ENCODE peak calls at places on chromosomes 3 and 15, in nine cellular contexts. J is Panc1, U is cardiac muscle cell, Y is psoas muscle, H is left lung, V is hepatocyte, A is ovary, Q is heart left ventricle, M is PC-9. X is an unnamed sample. For H3K4me1, the result is how much of the 10 kb centered on the place peaks cover.

GRCh38 chr3:39965461-39965860 is 156.1 kb downstream of the MYRIP start:
- DNase-seq in M (no peak), V (no peak), J (no peak), Y (no peak), H (no peak), U (no peak), A (no peak), Q (no peak), X (no peak)

GRCh38 chr15:65355173-65355982 is 22.4 kb downstream of the IGDCC3 start:
- DNase-seq in H (no peak), A (no peak), U (no peak), Q (no peak), J (no peak), Y (no peak), V (peak), M (no peak), X (no peak)

GRCh38 chr3:51384145-51384729 is 854 bp upstream of the MANF start:
- DNase-seq in Y (no peak), A (peak), H (peak), M (peak), J (no peak), Q (peak), U (no peak), V (peak), X (peak)

GRCh38 chr3:189080745-189081144 is 91.0 kb upstream of the TPRG1 start:
- DNase-seq in J (no peak), A (no peak), U (no peak), H (no peak), Y (no peak), M (no peak), V (no peak), Q (no peak), X (no peak)

GRCh38 chr3:49638445-49638844 is 35.7 kb upstream of the APEH start:
- DNase-seq in U (peak), V (peak), Y (no peak), A (no peak), M (peak), Q (peak), J (no peak), H (no peak), X (no peak)

GRCh38 chr3:49171119-49171774 is at the start of gene KLHDC8B:
- DNase-seq in A (peak), H (peak), V (peak), Y (peak), Q (peak), J (no peak), U (peak), M (peak), X (peak)

GRCh38 chr15:62071711-62072308 is 5.0 kb downstream of the C2CD4A start:
- DNase-seq in Y (no peak), U (peak), A (no peak), J (no peak), H (no peak), V (peak), M (no peak), Q (no peak), X (no peak)

GRCh38 chr15:31271706-31272557 is 54.7 kb upstream of the KLF13 start:
- DNase-seq in A (no peak), J (no peak), V (no peak), H (peak), M (no peak), Y (no peak), Q (no peak), U (no peak), X (no peak)

GRCh38 chr3:146100825-146101444 is 60.0 kb downstream of the PLOD2 start:
- DNase-seq in U (peak), V (no peak), Y (no peak), H (no peak), J (no peak), M (no peak), A (no peak), Q (no peak), X (no peak)

GRCh38 chr3:139230391-139230790 is 113.4 kb upstream of the MRPS22 start:
- DNase-seq in Q (no peak), Y (no peak), U (peak), J (no peak), M (no peak), V (no peak), H (no peak), A (no peak), X (no peak)

GRCh38 chr3:19267040-19267439 is 118.7 kb downstream of the KCNH8 start:
- DNase-seq in V (no peak), Y (no peak), M (no peak), H (no peak), U (no peak), J (no peak), Q (no peak), A (no peak), X (no peak)

GRCh38 chr3:157530637-157531300 is 27.6 kb upstream of the VEPH1 start:
- DNase-seq in U (peak), H (no peak), Y (no peak), A (no peak), Q (no peak), V (no peak), M (no peak), J (no peak), X (no peak)

GRCh38 chr15:52208306-52208946 is 17.2 kb upstream of the GNB5 start:
- DNase-seq in Q (no peak), V (peak), A (peak), U (peak), H (no peak), Y (peak), J (no peak), M (peak), X (peak)

GRCh38 chr3:187989458-187990153 is 164.4 kb upstream of the LPP start:
- DNase-seq in Q (no peak), H (no peak), U (no peak), J (no peak), A (no peak), M (no peak), V (no peak), Y (no peak), X (no peak)

GRCh38 chr3:147333098-147333497 is 73.2 kb downstream of the ZIC4 start:
- DNase-seq in J (no peak), A (no peak), H (no peak), V (no peak), Y (no peak), M (no peak), U (no peak), Q (no peak), X (no peak)

GRCh38 chr3:183587337-183587736 is 31.8 kb upstream of the KLHL6 start:
- DNase-seq in H (no peak), J (no peak), V (no peak), M (no peak), U (no peak), Y (no peak), Q (no peak), A (no peak), X (no peak)

GRCh38 chr3:115877647-115877934 is 254.3 kb downstream of the GAP43 start:
- DNase-seq in A (no peak), M (no peak), J (no peak), Q (no peak), U (peak), Y (no peak), V (no peak), H (no peak), X (no peak)

GRCh38 chr3:109731639-109732473 is 394.5 kb upstream of the DPPA4 start:
- DNase-seq in M (no peak), H (no peak), J (peak), A (no peak), V (peak), Y (no peak), U (peak), Q (no peak), X (no peak)

GRCh38 chr3:177680442-177680821 is 483.1 kb upstream of the TBL1XR1 start:
- DNase-seq in A (no peak), M (no peak), J (no peak), H (no peak), U (peak), Q (no peak), Y (no peak), V (no peak), X (no peak)

GRCh38 chr15:94743668-94744067 is 512.3 kb downstream of the MCTP2 start:
- DNase-seq in U (no peak), J (no peak), V (peak), M (no peak), Q (no peak), Y (no peak), H (no peak), A (no peak), X (no peak)

GRCh38 chr3:32973982-32974381 is 22.5 kb downstream of the CCR4 start:
- DNase-seq in U (no peak), V (no peak), Q (no peak), M (no peak), Y (no peak), H (no peak), J (no peak), A (no peak), X (no peak)

GRCh38 chr15:74657846-74658245 is 38.0 kb downstream of the EDC3 start:
- DNase-seq in H (no peak), M (no peak), Q (no peak), V (no peak), U (peak), A (no peak), J (no peak), Y (no peak), X (no peak)

GRCh38 chr3:42683875-42684593 is 1.3 kb upstream of the KLHL40 start:
- DNase-seq in U (peak), A (no peak), H (peak), V (peak), Y (peak), J (peak), Q (peak), M (peak), X (peak)

GRCh38 chr3:64190517-64191515 is 34.5 kb downstream of the PRICKLE2 start:
- DNase-seq in M (peak), Q (no peak), J (no peak), V (peak), A (no peak), H (no peak), U (peak), Y (no peak), X (no peak)

GRCh38 chr15:80179025-80179759 is 26.4 kb downstream of the FAH start:
- DNase-seq in Q (no peak), V (no peak), H (no peak), Y (no peak), J (peak), U (peak), A (no peak), M (peak), X (no peak)

GRCh38 chr3:70703305-70704102 is 391.1 kb upstream of the MDFIC2 start:
- DNase-seq in H (no peak), V (no peak), Y (no peak), Q (no peak), A (no peak), M (no peak), J (no peak), U (no peak), X (no peak)

GRCh38 chr15:70264738-70265465 is 167.2 kb upstream of the TLE3 start:
- DNase-seq in A (no peak), V (no peak), U (no peak), Y (no peak), M (no peak), H (no peak), J (no peak), Q (no peak), X (no peak)

GRCh38 chr3:31265646-31266423 is 266.9 kb upstream of the STT3B start:
- DNase-seq in J (no peak), Q (no peak), Y (no peak), V (no peak), U (peak), H (no peak), M (no peak), A (no peak), X (no peak)

GRCh38 chr15:66411190-66411589 is 24.5 kb downstream of the MAP2K1 start:
- DNase-seq in U (no peak), M (no peak), Q (no peak), A (no peak), V (no peak), H (no peak), Y (no peak), J (no peak), X (no peak)

GRCh38 chr3:65685621-65686020 is 353.1 kb downstream of the MAGI1 start:
- DNase-seq in Y (no peak), H (no peak), J (no peak), U (peak), Q (no peak), A (peak), V (peak), M (no peak), X (no peak)

GRCh38 chr3:49602877-49603411 is 48.7 kb downstream of the BSN start:
- DNase-seq in M (peak), Y (no peak), J (no peak), A (no peak), Q (no peak), H (no peak), V (no peak), U (no peak), X (no peak)

DNA sequence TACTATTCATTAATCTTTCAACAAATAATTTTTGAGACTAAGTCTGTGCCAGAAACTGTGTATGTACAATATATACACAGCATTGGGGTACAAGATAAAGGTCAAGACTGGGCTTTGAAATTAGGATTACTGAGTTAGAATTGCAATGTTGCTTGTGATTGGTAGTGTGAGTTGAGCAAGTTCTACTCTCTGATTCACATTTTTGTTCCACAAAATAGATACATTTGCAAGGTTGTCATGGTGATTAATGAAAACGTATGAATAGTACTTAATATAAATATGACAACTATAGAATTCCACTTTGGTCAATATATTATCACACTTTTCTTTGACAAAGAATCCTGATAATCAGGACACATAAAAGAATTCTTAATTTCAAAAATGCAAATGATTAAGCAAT is 314.6 kb downstream of the GBE1 start:
- DNase-seq in H (no peak), Y (no peak), V (no peak), A (no peak), U (no peak), Q (no peak), M (no peak), J (no peak), X (no peak)
- H3K4me1 ChIP-seq in H (under half), Y (under half), V (under half), A (under half), U (under half), Q (under half), M (under half), J (under half), X (under half)

DNA sequence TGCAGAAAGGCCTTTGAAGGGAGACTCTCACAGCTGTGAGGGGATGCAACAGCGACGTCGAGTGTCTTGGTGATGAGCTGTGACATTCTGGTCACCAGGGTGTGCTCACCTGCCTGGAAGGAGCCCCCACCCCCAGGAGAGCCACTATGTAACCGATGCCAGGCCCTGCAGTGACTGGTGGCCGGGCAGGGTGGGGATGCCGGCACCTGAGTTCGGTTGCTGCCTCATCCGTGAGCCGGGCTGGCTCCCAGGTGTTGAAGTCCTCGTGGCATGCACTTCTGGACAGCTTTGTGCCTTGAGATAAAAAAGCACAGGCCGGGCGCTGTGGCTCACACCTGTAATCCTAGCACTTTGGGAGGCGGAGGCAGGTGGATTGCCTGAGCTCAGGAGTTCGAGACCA is 56.5 kb downstream of the ASB7 start:
- DNase-seq in M (no peak), J (no peak), H (no peak), Y (no peak), Q (no peak), U (no peak), V (no peak), A (no peak), X (no peak)
- H3K27ac ChIP-seq in M (no peak), J (no peak), H (no peak), Y (no peak), Q (no peak), U (no peak), V (no peak), A (no peak), X (no peak)

GRCh38 chr3:53142986-53143385 is 12.8 kb upstream of the RFT1 start:
- DNase-seq in A (no peak), U (no peak), Y (peak), H (peak), Q (no peak), M (no peak), J (no peak), V (no peak), X (no peak)
- TF ChIP-seq CTCF in A (no peak), U (no peak), Y (no peak), H (no peak), Q (no peak), M (no peak), J (no peak), V (no peak), X (no peak)

GRCh38 chr3:9861201-9861600 is 17.4 kb upstream of the RPUSD3 start:
- DNase-seq in Q (no peak), H (no peak), M (no peak), Y (no peak), U (no peak), A (no peak), J (no peak), V (no peak), X (no peak)
- H3K4me1 ChIP-seq in Q (under half), H (under half), M (under half), Y (under half), U (under half), A (under half), J (under half), V (under half), X (under half)

GRCh38 chr15:75725719-75726607 is 13.3 kb upstream of the CSPG4 start:
- DNase-seq in H (peak), Q (peak), A (no peak), V (no peak), Y (no peak), M (no peak), J (no peak), U (no peak), X (no peak)

GRCh38 chr15:75721923-75722870 is 9.5 kb upstream of the CSPG4 start:
- DNase-seq in V (no peak), Y (no peak), H (no peak), J (no peak), M (no peak), A (no peak), U (no peak), Q (peak), X (peak)

GRCh38 chr15:75723171-75723846 is 10.7 kb upstream of the CSPG4 start:
- DNase-seq in Q (no peak), Y (no peak), U (no peak), H (no peak), V (peak), A (no peak), M (no peak), J (no peak), X (no peak)

GRCh38 chr15:75725021-75725718 is 12.5 kb upstream of the CSPG4 start:
- DNase-seq in A (no peak), Y (no peak), J (no peak), U (no peak), V (no peak), M (no peak), Q (no peak), H (peak), X (no peak)

DNA sequence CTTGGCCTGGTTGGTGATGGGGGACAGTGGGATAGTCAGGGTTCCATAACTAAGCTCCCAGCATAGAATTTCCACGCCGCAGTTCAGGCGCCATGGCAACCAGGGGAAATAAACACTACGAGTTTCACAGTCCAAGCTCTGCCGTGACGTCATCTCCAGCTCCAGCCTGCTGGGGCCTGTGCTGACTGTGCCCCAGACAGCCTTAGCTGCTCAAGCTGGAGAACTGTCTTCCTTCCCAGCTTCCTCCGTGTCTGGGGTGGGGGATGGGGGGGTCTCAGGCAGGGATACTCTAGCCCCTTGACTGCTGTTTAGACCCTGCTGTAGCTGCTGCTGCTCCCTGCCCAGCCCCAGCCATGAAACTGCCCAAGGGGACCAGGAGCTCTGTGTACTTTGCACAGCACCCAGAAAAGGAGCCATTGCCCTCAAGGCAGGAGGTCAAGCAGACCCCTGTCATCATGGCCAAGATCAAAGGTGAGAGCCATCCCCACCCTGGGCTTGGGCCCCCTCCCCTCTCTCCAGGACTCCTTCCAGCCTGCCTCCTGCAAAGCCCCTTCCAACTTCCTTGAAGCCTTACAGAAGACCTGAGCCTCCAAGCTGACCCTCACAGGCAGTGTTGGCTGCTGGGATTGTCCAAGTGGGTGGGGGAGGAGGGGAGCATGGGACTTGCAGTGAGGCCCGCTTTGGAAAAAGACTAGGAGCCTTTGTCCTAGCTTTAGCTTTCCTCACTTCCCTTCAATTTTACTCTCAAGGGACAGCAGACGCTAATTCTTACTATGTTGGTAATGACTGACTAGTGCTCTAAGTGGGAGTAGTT is 11.4 kb upstream of the CSPG4 start:
- DNase-seq in M (no peak), V (peak), A (peak), U (peak), J (no peak), Q (peak), Y (peak), H (peak), X (peak)
- H3K27ac ChIP-seq in M (no peak), V (peak), A (no peak), U (no peak), J (no peak), Q (peak), Y (peak), H (peak), X (peak)

DNA sequence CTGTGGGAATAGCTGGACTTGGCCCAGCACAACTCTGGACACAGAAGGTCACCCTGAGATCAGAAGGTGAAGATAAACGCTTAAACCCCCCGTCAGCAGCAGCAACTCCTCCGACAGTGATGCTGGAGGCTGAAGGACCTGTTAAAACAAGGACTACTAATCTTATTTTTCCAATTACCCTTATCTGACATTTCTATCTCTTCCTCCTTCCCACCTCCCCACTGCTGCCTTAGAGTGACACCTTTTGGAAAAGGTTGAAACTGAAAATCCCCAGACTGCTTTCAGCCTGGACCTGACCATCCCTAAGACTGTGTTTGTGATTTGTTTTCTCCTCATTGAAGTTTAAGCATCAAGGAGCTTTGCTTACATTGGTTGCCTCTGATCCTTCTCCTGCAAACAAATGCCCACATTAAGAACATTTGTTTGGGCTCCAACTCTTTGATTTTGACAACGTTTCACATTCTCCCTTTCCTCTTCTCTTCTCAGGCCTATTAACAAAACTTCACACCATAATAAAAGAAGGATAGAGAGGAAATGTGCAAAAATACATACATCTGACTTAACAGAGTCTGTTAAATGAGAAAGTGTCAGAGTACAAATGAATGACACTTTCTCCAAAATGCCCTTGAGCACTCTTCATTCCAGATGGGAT is 410.6 kb upstream of the WNT5A start:
- DNase-seq in V (peak), J (no peak), U (no peak), M (peak), A (no peak), H (no peak), Q (no peak), Y (no peak), X (no peak)
- TF ChIP-seq CTCF in V (peak), J (peak), U (no peak), M (peak), A (no peak), H (peak), Q (no peak), Y (no peak), X (no peak)

GRCh38 chr15:93236924-93237323 is 147.9 kb upstream of the RGMA start:
- DNase-seq in U (no peak), V (no peak), J (no peak), Y (no peak), A (no peak), Q (no peak), M (no peak), H (no peak), X (no peak)

GRCh38 chr15:93232840-93233239 is 143.8 kb upstream of the RGMA start:
- DNase-seq in V (no peak), Q (no peak), U (no peak), A (no peak), H (no peak), M (no peak), Y (no peak), J (no peak), X (no peak)

GRCh38 chr15:93235926-93236781 is 147.1 kb upstream of the RGMA start:
- DNase-seq in Q (no peak), U (no peak), A (no peak), H (peak), J (no peak), M (no peak), Y (peak), V (no peak), X (peak)

GRCh38 chr15:93233710-93234109 is 144.7 kb upstream of the RGMA start:
- DNase-seq in U (no peak), Q (no peak), V (no peak), Y (no peak), J (no peak), M (no peak), A (no peak), H (no peak), X (no peak)

GRCh38 chr15:93235321-93235720 is 146.3 kb upstream of the RGMA start:
- DNase-seq in U (no peak), Y (no peak), V (no peak), Q (no peak), M (no peak), J (no peak), A (no peak), H (no peak), X (no peak)
- H3K4me1 ChIP-seq in U (under half), Y (under half), V (under half), Q (under half), M (under half), J (under half), A (under half), H (under half), X (under half)

X was measured in left ventricle myocardium inferior.